ENCODE peak calls at places on chromosomes 5 and 9, in nine cellular contexts. T is transverse colon, S is mucosa of descending colon, N is astrocyte of the cerebellum, G is AG09319, R is tibial nerve, Y is fibroblast of the aortic adventitia, E is B cell, Q is A549. V is an unnamed sample.

GRCh38 chr9:134925011-134925511 is 7.3 kb upstream of the FCN1 start:
- DNase-seq in T (no peak), S (no peak), N (no peak), G (no peak), R (no peak), Y (no peak), E (no peak), Q (no peak), V (no peak)

GRCh38 chr5:10653033-10653432 is 89.2 kb downstream of the ANKRD33B start:
- DNase-seq in T (no peak), S (peak; percentile 31), N (peak; percentile 76), G (no peak), R (peak; percentile 44), Y (peak; percentile 65), E (no peak), Q (no peak), V (no peak)

GRCh38 chr9:136093331-136093986 is 1.6 kb downstream of the NACC2 start:
- DNase-seq in T (no peak), S (peak; percentile 53), N (no peak), G (no peak), R (no peak), Y (peak; percentile 27), E (no peak), Q (peak; percentile 84), V (no peak)

GRCh38 chr5:138927979-138928378 is 52.8 kb upstream of the LRRTM2 start:
- DNase-seq in T (peak; percentile 43), S (peak; percentile 61), N (no peak), G (no peak), R (no peak), Y (no peak), E (no peak), Q (no peak), V (no peak)

GRCh38 chr9:86434039-86434726 is 80.0 kb upstream of the TUT7 start:
- DNase-seq in T (no peak), S (peak; percentile 16), N (peak; percentile 69), G (peak; percentile 55), R (no peak), Y (peak; percentile 89), E (peak; percentile 19), Q (peak; percentile 47), V (no peak)

GRCh38 chr9:122941560-122942234 is 877 bp downstream of the RABGAP1 start:
- DNase-seq in T (no peak), S (peak; percentile 37), N (peak; percentile 39), G (no peak), R (no peak), Y (peak; percentile 60), E (peak; percentile 14), Q (peak; percentile 20), V (no peak)

GRCh38 chr9:96510258-96510657 is 60.3 kb downstream of the HABP4 start:
- DNase-seq in T (no peak), S (no peak), N (no peak), G (no peak), R (no peak), Y (no peak), E (no peak), Q (no peak), V (no peak)

GRCh38 chr5:57889558-57889957 is 406.9 kb upstream of the ACTBL2 start:
- DNase-seq in T (peak; percentile 11), S (peak; percentile 22), N (peak; percentile 87), G (peak; percentile 25), R (no peak), Y (peak; percentile 55), E (no peak), Q (peak; percentile 20), V (no peak)

GRCh38 chr5:146751054-146751453 is 127.5 kb downstream of the PPP2R2B start:
- DNase-seq in T (no peak), S (no peak), N (no peak), G (no peak), R (no peak), Y (no peak), E (no peak), Q (no peak), V (no peak)

GRCh38 chr5:149429839-149430721 is 51.0 kb upstream of the IL17B start:
- DNase-seq in T (no peak), S (no peak), N (no peak), G (no peak), R (no peak), Y (no peak), E (no peak), Q (no peak), V (no peak)
- TF ChIP-seq CTCF in T (no peak), S (no peak), N (no peak), G (peak; percentile 28), R (no peak), Y (peak; percentile 42), E (no peak), Q (no peak), V (no peak)

DNA sequence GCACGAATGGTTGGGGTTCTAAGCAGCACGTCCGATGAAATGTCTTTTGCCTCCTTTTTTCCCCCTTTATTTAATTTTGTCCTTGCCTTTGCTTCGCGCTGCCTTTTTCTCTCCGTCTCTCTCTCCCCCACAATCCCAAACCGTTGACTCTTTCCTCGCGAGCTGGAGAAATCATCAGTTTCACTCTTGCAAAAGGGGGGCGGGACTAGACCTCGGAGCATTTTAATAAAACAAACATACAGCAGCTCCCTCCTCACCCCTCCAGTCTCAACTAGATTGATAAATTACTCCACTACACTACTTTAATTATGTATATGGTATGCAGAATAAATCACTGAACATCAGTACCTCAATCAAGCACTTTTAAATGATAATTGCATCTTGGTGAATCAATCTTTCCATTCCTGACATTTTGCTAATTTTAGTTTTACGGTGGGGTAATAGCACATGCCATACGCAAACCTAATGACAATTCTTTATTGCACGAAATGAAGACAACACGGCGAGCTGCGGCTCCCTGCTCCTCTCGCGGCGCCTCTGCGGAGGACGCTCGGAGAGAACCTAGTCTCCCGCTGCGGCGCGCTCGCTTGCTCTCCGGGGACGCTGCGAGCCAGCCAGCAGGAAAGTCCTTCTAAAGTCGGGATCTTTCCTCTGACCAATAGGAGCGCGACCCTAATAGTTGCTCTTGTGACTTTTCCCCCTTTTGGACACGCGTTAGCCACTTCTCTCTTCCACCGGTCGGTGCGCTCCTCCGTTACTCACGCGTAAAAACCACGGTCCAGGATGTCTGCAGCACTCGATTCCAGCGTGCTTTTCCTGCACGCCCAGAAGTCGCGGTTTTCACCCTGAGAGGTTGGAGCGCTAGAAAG is 816 bp upstream of the MEF2C start:
- DNase-seq in T (peak; percentile 63), S (peak; percentile 64), N (peak; percentile 63), G (peak; percentile 29), R (no peak), Y (peak; percentile 87), E (peak; percentile 65), Q (no peak), V (peak; percentile 53)
- TF ChIP-seq CTCF in T (no peak), S (no peak), N (peak; percentile 8), G (peak; percentile 9), R (no peak), Y (peak; percentile 24), E (no peak), Q (no peak), V (no peak)

DNA sequence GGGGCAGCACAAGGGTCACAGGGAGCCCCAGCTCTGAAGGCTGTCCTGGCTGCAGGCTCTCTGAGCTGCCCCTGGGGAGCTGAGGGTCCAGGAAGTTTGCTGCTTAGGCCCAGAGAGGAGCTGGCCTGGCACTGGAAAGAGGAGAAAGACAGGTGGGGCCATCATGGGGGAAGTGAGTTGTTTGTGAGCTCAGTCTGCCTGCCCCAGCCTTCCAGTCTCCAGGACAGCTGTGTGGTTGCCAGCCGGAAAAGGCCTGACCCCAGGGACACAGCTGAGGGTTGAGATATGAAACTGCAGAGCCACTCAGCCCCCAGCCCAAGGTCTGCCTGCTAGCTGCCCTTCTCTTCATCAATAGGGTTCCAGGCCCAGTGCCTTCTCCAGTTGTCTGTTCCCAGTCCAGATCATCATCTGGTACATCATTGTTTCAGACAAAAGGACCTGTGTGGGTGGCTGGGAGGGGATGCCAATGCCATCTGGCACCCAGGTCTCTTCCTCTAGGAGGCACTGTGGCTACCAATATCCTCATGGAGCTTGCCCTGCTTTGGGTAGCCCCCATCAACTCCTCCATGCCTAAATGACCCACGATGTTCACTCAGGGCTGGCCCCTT is 4.2 kb upstream of the DDX41 start:
- DNase-seq in T (no peak), S (no peak), N (no peak), G (no peak), R (no peak), Y (no peak), E (no peak), Q (no peak), V (no peak)
- TF ChIP-seq CTCF in T (no peak), S (no peak), N (no peak), G (no peak), R (no peak), Y (no peak), E (no peak), Q (peak; percentile 8), V (no peak)

GRCh38 chr5:135426102-135427082 is 20.8 kb downstream of the DCANP1 start:
- DNase-seq in T (no peak), S (peak; percentile 59), N (no peak), G (no peak), R (no peak), Y (peak; percentile 63), E (peak; percentile 49), Q (peak; percentile 65), V (no peak)
- TF ChIP-seq CTCF in T (peak; percentile 44), S (peak; percentile 29), N (peak; percentile 78), G (peak; percentile 78), R (peak; percentile 51), Y (peak; percentile 79), E (peak; percentile 74), Q (peak; percentile 48), V (peak; percentile 17)

GRCh38 chr5:91383027-91383955 is at the start of gene ARRDC3:
- DNase-seq in T (peak; percentile 97), S (peak; percentile 98), N (peak; percentile 89), G (peak; percentile 94), R (peak; percentile 93), Y (peak; percentile 97), E (peak; percentile 84), Q (peak; percentile 95), V (peak; percentile 98)
- TF ChIP-seq CTCF in T (no peak), S (no peak), N (no peak), G (no peak), R (no peak), Y (no peak), E (no peak), Q (no peak), V (no peak)